ENCODE peak calls at places on chromosomes 4 and X, in seven cellular contexts. K is CD4-positive, alpha-beta T cell; W is heart left ventricle; F is H9; N is A673; V is spleen; Z is adipocyte. C is an unnamed sample. For H3K27me3 and H3K9me3, the result is how much of the 10 kb centered on the place peaks cover.

GRCh38 chr4:30614771-30615170 is 105.4 kb upstream of the PCDH7 start:
- DNase-seq in N (no peak), W (no peak), F (no peak), Z (no peak), K (no peak), V (no peak), C (no peak)

GRCh38 chrX:78643874-78644273 is 15.3 kb downstream of the RTL3 start:
- DNase-seq in V (no peak), N (no peak), W (no peak), F (no peak), Z (no peak), K (no peak), C (no peak)

GRCh38 chr4:138573246-138573645 is 331.1 kb upstream of the SLC7A11 start:
- DNase-seq in Z (peak), N (no peak), K (no peak), F (no peak), V (no peak), W (no peak), C (no peak)

GRCh38 chr4:19309365-19309764 is 942.3 kb upstream of the SLIT2 start:
- DNase-seq in V (no peak), N (peak), F (no peak), Z (peak), W (no peak), K (no peak), C (no peak)

GRCh38 chr4:127782275-127783025 is at the start of gene HSPA4L:
- DNase-seq in Z (peak), W (peak), F (no peak), N (peak), V (peak), K (peak), C (peak)

GRCh38 chrX:23952984-23953907 is 45.4 kb downstream of the CXorf58 start:
- DNase-seq in K (peak), N (peak), Z (no peak), F (peak), W (no peak), V (no peak), C (no peak)

GRCh38 chrX:40772290-40772689 is 36.9 kb upstream of the MED14 start:
- DNase-seq in F (no peak), N (no peak), V (no peak), W (no peak), K (no peak), Z (no peak), C (no peak)

GRCh38 chr4:106032851-106033286 is 137.6 kb downstream of the NPNT start:
- DNase-seq in N (no peak), Z (no peak), V (peak), K (no peak), W (no peak), F (no peak), C (no peak)

DNA sequence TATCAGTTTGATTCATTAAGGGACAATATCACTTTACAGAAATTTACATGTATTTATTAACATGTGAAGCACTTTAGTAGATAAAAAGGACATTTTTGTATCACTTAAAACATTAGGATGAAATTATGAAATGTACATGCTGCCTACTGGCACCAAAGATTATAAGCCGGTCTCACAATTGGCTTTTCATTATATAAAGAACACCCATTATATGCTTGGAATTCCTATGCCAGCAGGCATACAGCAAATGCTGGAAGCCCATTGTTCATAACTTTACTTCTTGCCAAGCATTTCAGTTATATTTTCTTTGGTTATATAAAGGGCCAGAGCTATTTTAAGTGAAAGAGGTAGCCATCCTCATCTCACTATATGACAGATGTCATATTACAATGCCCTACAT is 145.9 kb downstream of the DMD start:
- DNase-seq in W (no peak), V (no peak), F (no peak), N (no peak), Z (no peak), K (no peak), C (no peak)
- H3K27me3 ChIP-seq in W (under half), V (under half), F (under half), N (under half), Z (under half), K (under half), C (under half)

DNA sequence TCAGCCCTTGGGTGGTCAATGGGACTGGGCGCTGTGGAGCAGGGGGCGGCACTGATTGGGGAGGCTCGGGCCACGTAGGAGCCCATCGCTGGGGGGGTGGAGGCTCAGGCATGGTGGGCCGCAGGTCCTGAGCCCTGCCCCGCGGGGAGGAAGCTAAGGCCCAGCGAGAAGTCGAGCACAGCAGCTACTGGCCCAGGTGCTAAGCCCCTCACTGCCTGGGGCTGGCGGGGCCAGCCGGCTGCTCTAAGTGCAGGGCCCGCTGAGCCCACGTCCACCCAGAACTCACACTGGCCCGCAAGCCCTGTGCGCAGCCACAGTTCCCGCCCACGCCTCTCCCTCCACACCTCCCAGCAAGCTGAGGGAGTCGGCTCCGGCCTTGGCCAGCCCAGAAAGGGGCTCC is 66.4 kb downstream of the ZNF141 start:
- DNase-seq in F (no peak), Z (no peak), K (no peak), N (no peak), V (no peak), W (no peak), C (no peak)
- H3K9me3 ChIP-seq in F (under half), Z (under half), K (half or more), N (under half), V (half or more), W (half or more), C (half or more)

GRCh38 chr4:146317783-146318182 is 103.4 kb downstream of the REELD1 start:
- DNase-seq in V (no peak), F (no peak), N (no peak), K (no peak), W (no peak), Z (no peak), C (no peak)

GRCh38 chr4:146315184-146315583 is 100.8 kb downstream of the REELD1 start:
- DNase-seq in Z (no peak), K (no peak), W (no peak), V (no peak), F (no peak), N (no peak), C (no peak)

DNA sequence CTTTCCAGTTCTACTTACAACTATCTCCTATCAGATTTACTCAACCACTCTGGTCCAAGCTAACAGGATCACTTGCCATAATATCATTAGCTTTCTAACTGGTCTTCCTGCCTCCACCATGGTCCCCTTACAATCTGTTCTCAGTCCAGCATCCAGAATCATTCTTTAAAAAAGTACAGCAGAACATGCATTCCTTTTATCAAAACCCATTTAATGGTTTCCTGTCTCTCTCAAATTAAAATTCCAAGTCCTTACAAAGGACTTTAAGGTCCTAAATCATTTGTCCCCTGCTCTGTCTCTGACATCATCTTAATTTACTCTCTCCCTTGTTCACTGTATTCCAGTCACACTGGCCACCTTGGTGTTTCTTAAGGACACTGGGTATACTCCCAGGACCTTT is 104.6 kb downstream of the REELD1 start:
- DNase-seq in Z (no peak), N (peak), K (no peak), V (no peak), F (no peak), W (no peak), C (no peak)
- H3K27me3 ChIP-seq in Z (under half), N (under half), K (under half), V (under half), F (under half), W (under half), C (under half)

DNA sequence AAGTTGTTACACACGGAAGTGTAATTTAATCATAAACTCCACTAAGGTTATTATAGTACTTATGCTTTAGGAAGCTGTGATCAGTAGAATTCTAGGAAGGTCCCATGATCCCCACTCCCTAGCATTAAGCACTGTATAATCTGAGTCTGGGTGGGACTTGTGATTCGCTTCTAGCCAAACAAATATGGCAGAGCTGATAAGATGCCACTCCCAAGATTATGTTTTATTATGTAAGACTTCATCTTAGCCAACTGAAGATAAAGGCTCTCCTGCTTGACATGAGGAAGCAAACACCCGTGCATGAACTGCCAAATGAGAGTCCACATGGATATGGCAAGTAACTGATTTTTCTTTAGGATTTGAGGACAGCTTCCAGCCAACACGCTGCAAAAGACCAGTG is 186.4 kb upstream of the NDST3 start:
- DNase-seq in N (no peak), F (no peak), V (no peak), Z (no peak), K (no peak), W (no peak), C (no peak)
- H3K9me3 ChIP-seq in N (under half), F (under half), V (under half), Z (under half), K (under half), W (under half), C (under half)

GRCh38 chr4:48796927-48797679 is 17.0 kb upstream of the FRYL start:
- DNase-seq in W (no peak), V (no peak), K (no peak), Z (no peak), F (no peak), N (no peak), C (no peak)
- H3K27me3 ChIP-seq in W (under half), V (under half), K (under half), Z (under half), F (under half), N (under half), C (under half)